ENCODE peak calls at places on chromosomes 3 and 15, in six cellular contexts. Q, T, P, M, L and C are unnamed samples.

GRCh38 chr3:54527521-54527920 is 400.3 kb downstream of the LRTM1 start:
- DNase-seq in Q (no peak), P (no peak), L (no peak), T (no peak), M (no peak), C (no peak)

GRCh38 chr3:186109897-186110803 is 1.3 kb upstream of the ETV5 start:
- DNase-seq in M (no peak), L (no peak), T (peak; percentile 35), Q (peak; percentile 58), P (no peak), C (peak; percentile 30)

GRCh38 chr15:40498418-40498817 is 27.6 kb downstream of the CHST14 start:
- DNase-seq in T (no peak), P (no peak), M (no peak), L (no peak), Q (no peak), C (no peak)

GRCh38 chr3:66582721-66583141 is 81.9 kb upstream of the LRIG1 start:
- DNase-seq in M (no peak), P (peak; percentile 69), Q (no peak), T (no peak), L (peak; percentile 38), C (peak; percentile 26)

GRCh38 chr3:182567666-182568065 is 225.6 kb upstream of the ATP11B start:
- DNase-seq in T (no peak), P (no peak), M (no peak), Q (no peak), L (no peak), C (no peak)

GRCh38 chr15:83930813-83931212 is 276.9 kb downstream of the ADAMTSL3 start:
- DNase-seq in P (no peak), M (no peak), Q (peak; percentile 55), T (no peak), L (no peak), C (no peak)

GRCh38 chr15:78343431-78343830 is 3.3 kb downstream of the CRABP1 start:
- DNase-seq in T (no peak), M (no peak), L (no peak), Q (no peak), P (no peak), C (no peak)

GRCh38 chr3:56862352-56863062 is 60.8 kb upstream of the ARHGEF3 start:
- DNase-seq in M (no peak), T (no peak), Q (no peak), L (peak; percentile 47), P (no peak), C (peak; percentile 36)

GRCh38 chr3:23900744-23901143 is 16.0 kb downstream of the NKIRAS1 start:
- DNase-seq in L (no peak), Q (no peak), T (no peak), P (no peak), M (no peak), C (no peak)
- TF ChIP-seq CTCF in L (no peak), Q (no peak), T (no peak), P (no peak), M (no peak), C (no peak)

GRCh38 chr3:188083011-188083410 is 70.9 kb upstream of the LPP start:
- DNase-seq in L (no peak), P (no peak), T (no peak), M (no peak), Q (no peak), C (no peak)

GRCh38 chr3:188085596-188086560 is 68.1 kb upstream of the LPP start:
- DNase-seq in Q (no peak), M (no peak), P (peak; percentile 42), L (no peak), T (no peak), C (no peak)

GRCh38 chr3:188088948-188089685 is 64.8 kb upstream of the LPP start:
- DNase-seq in Q (no peak), L (no peak), M (no peak), T (no peak), P (no peak), C (no peak)

GRCh38 chr3:188082040-188082439 is 71.9 kb upstream of the LPP start:
- DNase-seq in P (no peak), L (no peak), Q (no peak), M (no peak), T (no peak), C (no peak)

GRCh38 chr3:188084751-188085595 is 69.0 kb upstream of the LPP start:
- DNase-seq in Q (no peak), L (no peak), M (no peak), P (peak; percentile 88), T (peak; percentile 5), C (no peak)
- TF ChIP-seq CTCF in Q (no peak), L (no peak), M (no peak), P (peak; percentile 66), T (no peak), C (no peak)

GRCh38 chr15:101256756-101257155 is 4.9 kb upstream of the CHSY1 start:
- DNase-seq in P (peak; percentile 34), M (no peak), T (no peak), L (no peak), Q (no peak), C (no peak)
- TF ChIP-seq CTCF in P (peak; percentile 83), M (peak; percentile 16), T (peak; percentile 44), L (peak; percentile 53), Q (no peak), C (no peak)

GRCh38 chr15:64282701-64283100 is 73.3 kb downstream of the CSNK1G1 start:
- DNase-seq in Q (no peak), L (no peak), T (no peak), P (no peak), M (no peak), C (no peak)

GRCh38 chr15:64284037-64284436 is 71.9 kb downstream of the CSNK1G1 start:
- DNase-seq in T (no peak), L (no peak), Q (no peak), M (no peak), P (no peak), C (no peak)

GRCh38 chr15:64275934-64276333 is 80.0 kb downstream of the CSNK1G1 start:
- DNase-seq in P (no peak), T (no peak), L (peak; percentile 29), M (no peak), Q (no peak), C (peak; percentile 6)

GRCh38 chr15:64274541-64274940 is 81.4 kb downstream of the CSNK1G1 start:
- DNase-seq in P (peak; percentile 4), L (peak; percentile 26), T (no peak), M (no peak), Q (no peak), C (peak; percentile 15)

DNA sequence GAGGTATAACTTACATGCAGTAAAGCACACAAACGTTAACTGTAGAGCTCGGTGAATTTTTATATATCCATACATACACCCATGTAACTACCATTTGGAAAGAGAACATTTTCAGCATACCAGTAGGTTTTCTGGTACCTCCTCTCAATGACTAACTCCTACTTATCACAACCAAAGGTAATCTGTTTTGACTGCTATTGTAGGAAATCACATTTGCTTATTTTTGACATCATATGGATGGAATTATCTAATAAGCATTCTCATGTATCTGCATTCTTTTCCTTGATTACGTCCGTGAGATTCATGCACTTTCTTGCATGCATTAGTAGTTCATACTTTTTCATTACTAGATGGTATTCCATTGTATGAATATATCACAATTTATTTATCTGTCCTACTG is 76.8 kb downstream of the CSNK1G1 start:
- DNase-seq in T (no peak), P (no peak), Q (no peak), M (no peak), L (no peak), C (no peak)
- TF ChIP-seq CTCF in T (no peak), P (no peak), Q (no peak), M (no peak), L (no peak), C (no peak)